ENCODE peak calls at places on chromosomes 2 and 18, in eight cellular contexts. V is fibroblast of villous mesenchyme; P is progenitor cell of endocrine pancreas; U is brain microvascular endothelial cell; G is omental fat pad; R is WTC11; S is CD8-positive, alpha-beta T cell; M is Calu3. Q is an unnamed sample.

GRCh38 chr2:36587091-36587490 is 10.9 kb downstream of the FEZ2 start:
- DNase-seq in V (no peak), P (no peak), U (no peak), G (no peak), R (no peak), S (no peak), M (no peak), Q (no peak)

GRCh38 chr2:102634831-102635241 is 15.5 kb downstream of the SLC9A2 start:
- DNase-seq in V (no peak), P (no peak), U (no peak), G (no peak), R (no peak), S (no peak), M (no peak), Q (no peak)

GRCh38 chr18:24491882-24492281 is 31.4 kb downstream of the HRH4 start:
- DNase-seq in V (no peak), P (no peak), U (no peak), G (no peak), R (no peak), S (no peak), M (no peak), Q (no peak)

GRCh38 chr2:177970670-177971454 is 101.7 kb downstream of the PDE11A start:
- DNase-seq in V (no peak), P (no peak), U (no peak), G (no peak), R (no peak), S (no peak), M (no peak), Q (no peak)

GRCh38 chr18:23422751-23423418 is 30.2 kb upstream of the RIOK3 start:
- DNase-seq in V (peak; percentile 46), P (no peak), U (peak; percentile 35), G (peak; percentile 32), R (no peak), S (peak; percentile 29), M (peak; percentile 78), Q (peak; percentile 36)

GRCh38 chr2:38709515-38710194 is 41.5 kb downstream of the SRSF7 start:
- DNase-seq in V (no peak), P (no peak), U (no peak), G (no peak), R (no peak), S (peak; percentile 61), M (no peak), Q (no peak)

GRCh38 chr2:112170495-112170894 is 32.3 kb downstream of the FBLN7 start:
- DNase-seq in V (no peak), P (no peak), U (no peak), G (no peak), R (no peak), S (no peak), M (no peak), Q (no peak)

GRCh38 chr2:239402666-239403065 is 1.8 kb upstream of the HDAC4 start:
- DNase-seq in V (no peak), P (no peak), U (no peak), G (no peak), R (no peak), S (no peak), M (no peak), Q (no peak)

GRCh38 chr2:152222975-152223638 is 47.5 kb upstream of the STAM2 start:
- DNase-seq in V (peak; percentile 87), P (no peak), U (peak; percentile 84), G (no peak), R (no peak), S (no peak), M (peak; percentile 26), Q (peak; percentile 41)

GRCh38 chr2:201959626-201960025 is 74.0 kb upstream of the FZD7 start:
- DNase-seq in V (no peak), P (no peak), U (no peak), G (no peak), R (no peak), S (no peak), M (no peak), Q (no peak)

GRCh38 chr2:166388488-166389070 is 12.8 kb upstream of the SCN9A start:
- DNase-seq in V (no peak), P (no peak), U (no peak), G (no peak), R (no peak), S (no peak), M (no peak), Q (no peak)

GRCh38 chr2:145220496-145220895 is 700.6 kb upstream of the ZEB2 start:
- DNase-seq in V (no peak), P (no peak), U (no peak), G (no peak), R (no peak), S (no peak), M (no peak), Q (no peak)

GRCh38 chr2:189819297-189819704 is 35.1 kb downstream of the PMS1 start:
- DNase-seq in V (peak; percentile 83), P (no peak), U (no peak), G (no peak), R (no peak), S (no peak), M (no peak), Q (no peak)

GRCh38 chr2:29332540-29332939 is 217.3 kb downstream of the CLIP4 start:
- DNase-seq in V (no peak), P (no peak), U (no peak), G (no peak), R (no peak), S (no peak), M (no peak), Q (no peak)

GRCh38 chr2:29325544-29325943 is 210.3 kb downstream of the CLIP4 start:
- DNase-seq in V (no peak), P (no peak), U (no peak), G (no peak), R (no peak), S (no peak), M (no peak), Q (no peak)

GRCh38 chr2:29326926-29327325 is 211.7 kb downstream of the CLIP4 start:
- DNase-seq in V (no peak), P (no peak), U (no peak), G (no peak), R (no peak), S (no peak), M (no peak), Q (no peak)

GRCh38 chr2:29334723-29335122 is 219.5 kb downstream of the CLIP4 start:
- DNase-seq in V (no peak), P (no peak), U (no peak), G (no peak), R (no peak), S (no peak), M (no peak), Q (no peak)

DNA sequence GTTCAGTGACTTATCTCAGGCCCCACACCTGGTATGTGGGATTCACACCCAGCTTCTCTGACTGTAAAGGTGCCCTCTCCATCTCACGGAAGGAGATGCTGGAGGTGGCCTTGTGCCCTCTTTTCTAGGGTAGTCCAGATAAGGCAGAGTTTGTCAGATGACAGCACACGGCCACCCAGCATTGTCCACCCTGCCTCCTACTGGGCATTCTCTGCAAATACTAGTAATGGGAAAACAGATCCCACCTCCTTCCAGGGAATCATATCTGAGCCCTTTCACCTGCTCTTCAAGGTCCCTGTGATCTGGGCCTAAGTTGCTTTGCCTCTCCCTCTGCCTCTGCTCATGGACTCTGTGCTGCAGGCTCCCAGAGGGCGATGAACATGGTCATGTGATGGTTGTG is 214.7 kb downstream of the CLIP4 start:
- DNase-seq in V (no peak), P (no peak), U (no peak), G (no peak), R (no peak), S (no peak), M (no peak), Q (no peak)
- TF ChIP-seq CTCF in V (no peak), P (peak; percentile 19), U (peak; percentile 43), G (no peak), R (peak; percentile 33), S (no peak), M (no peak), Q (no peak)

GRCh38 chr2:120743657-120744056 is 8.0 kb downstream of the GLI2 start:
- DNase-seq in V (no peak), P (no peak), U (no peak), G (no peak), R (no peak), S (no peak), M (no peak), Q (no peak)
- TF ChIP-seq CTCF in V (no peak), P (no peak), U (no peak), G (no peak), R (no peak), S (no peak), M (no peak), Q (no peak)

GRCh38 chr2:162153608-162154224 is 1.7 kb upstream of the GCG start:
- DNase-seq in V (peak; percentile 63), P (peak; percentile 37), U (peak; percentile 35), G (peak; percentile 25), R (peak; percentile 65), S (peak; percentile 45), M (peak; percentile 77), Q (no peak)

GRCh38 chr2:162156149-162156548 is 4.1 kb upstream of the GCG start:
- DNase-seq in V (no peak), P (no peak), U (no peak), G (no peak), R (no peak), S (no peak), M (no peak), Q (no peak)

GRCh38 chr2:162152147-162152546 is at the start of gene GCG:
- DNase-seq in V (no peak), P (no peak), U (no peak), G (no peak), R (no peak), S (no peak), M (no peak), Q (no peak)

GRCh38 chr2:162149940-162150339 is 2.1 kb downstream of the GCG start:
- DNase-seq in V (no peak), P (no peak), U (no peak), G (no peak), R (no peak), S (no peak), M (no peak), Q (no peak)

GRCh38 chr2:162155093-162155492 is 3.0 kb upstream of the GCG start:
- DNase-seq in V (no peak), P (no peak), U (no peak), G (no peak), R (no peak), S (no peak), M (no peak), Q (no peak)
- TF ChIP-seq CTCF in V (peak; percentile 28), P (no peak), U (peak; percentile 42), G (no peak), R (no peak), S (no peak), M (no peak), Q (no peak)

DNA sequence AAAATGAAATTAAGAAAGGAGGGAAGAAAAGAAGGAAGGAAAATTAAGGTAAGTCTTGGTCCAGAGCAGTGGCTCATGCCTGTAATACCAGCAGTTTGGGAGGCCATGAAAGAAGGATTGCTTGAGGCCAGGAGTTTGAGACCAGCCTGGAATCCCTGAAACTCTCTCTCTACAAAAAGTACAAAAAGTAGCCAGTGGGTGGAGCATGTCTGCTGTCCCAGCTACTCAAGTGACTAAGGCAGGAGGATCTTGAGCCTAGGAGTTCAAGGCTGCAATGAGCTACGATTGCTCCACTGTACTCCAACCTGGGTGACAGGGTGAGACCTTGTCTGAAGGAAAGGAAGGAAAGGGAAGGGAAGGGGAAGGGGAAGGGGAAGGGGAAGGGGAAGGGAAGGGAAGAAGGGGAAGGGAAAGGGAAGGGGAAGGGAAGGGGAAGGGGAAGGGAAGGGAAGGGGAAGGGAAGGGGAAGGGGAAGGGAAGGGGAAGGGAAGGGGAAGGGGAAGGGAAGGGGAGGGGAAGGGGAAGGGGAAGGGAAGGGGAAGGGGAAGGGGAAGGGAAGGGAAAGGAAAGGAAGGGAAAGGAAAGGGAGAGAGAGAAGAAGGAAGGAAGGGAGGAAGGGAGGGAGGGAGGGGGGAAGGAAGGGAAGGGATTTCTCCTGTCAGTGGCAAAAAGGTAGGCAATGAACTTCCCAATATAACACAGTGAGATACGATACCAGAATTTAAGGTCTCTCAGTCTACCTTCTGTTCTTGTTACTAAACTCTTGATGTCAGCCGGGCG is 412.8 kb downstream of the CMPK2 start:
- DNase-seq in V (peak; percentile 14), P (no peak), U (peak; percentile 2), G (no peak), R (no peak), S (no peak), M (no peak), Q (no peak)
- TF ChIP-seq CTCF in V (peak; percentile 36), P (no peak), U (peak; percentile 30), G (no peak), R (no peak), S (no peak), M (no peak), Q (no peak)